ENCODE peak calls at places on chromosomes 16 and 17, in four cellular contexts. T is Peyer's patch, C is A549, Q is fibroblast of lung. I is an unnamed sample.
A peak's percentile ranks its signal among the peaks of the same experiment; 100 is the strongest.

GRCh38 chr16:14015017-14015416 is 56.1 kb upstream of the MRTFB start:
- DNase-seq in C (no peak), Q (peak; percentile 30), T (no peak), I (no peak)

GRCh38 chr16:15721018-15721417 is 71.0 kb downstream of the NDE1 start:
- DNase-seq in C (no peak), Q (no peak), T (no peak), I (no peak)

GRCh38 chr16:65421596-65421995 is 299.7 kb upstream of the CDH11 start:
- DNase-seq in T (no peak), Q (no peak), C (no peak), I (no peak)

GRCh38 chr16:11067697-11068141 is 123.4 kb downstream of the CLEC16A start:
- DNase-seq in T (no peak), C (no peak), Q (no peak), I (no peak)

GRCh38 chr17:40110457-40110856 is 10.1 kb upstream of the NR1D1 start:
- DNase-seq in Q (no peak), C (no peak), T (peak; percentile 45), I (peak; percentile 62)

GRCh38 chr17:40112718-40113109 is 9.1 kb upstream of the MSL1 start:
- DNase-seq in T (no peak), Q (no peak), C (no peak), I (no peak)

GRCh38 chr17:32503251-32504165 is 16.7 kb downstream of the CDK5R1 start:
- DNase-seq in T (peak; percentile 90), Q (peak; percentile 10), C (no peak), I (no peak)

GRCh38 chr17:68310141-68310540 is 18.8 kb downstream of the ARSG start:
- DNase-seq in Q (no peak), C (no peak), T (no peak), I (no peak)

GRCh38 chr17:18002171-18002570 is 29.5 kb downstream of the DRC3 start:
- DNase-seq in T (no peak), C (no peak), Q (no peak), I (no peak)

GRCh38 chr16:86307518-86307903 is 202.8 kb upstream of the FOXF1 start:
- DNase-seq in Q (peak; percentile 90), T (no peak), C (peak; percentile 60), I (no peak)

GRCh38 chr16:80174416-80174815 is 366.4 kb upstream of the DYNLRB2 start:
- DNase-seq in Q (peak; percentile 89), T (no peak), C (peak; percentile 53), I (no peak)

GRCh38 chr17:28993013-28993600 is 12.7 kb downstream of the SEZ6 start:
- DNase-seq in C (no peak), Q (no peak), T (no peak), I (no peak)

GRCh38 chr16:17470871-17471744 is at the start of gene XYLT1:
- DNase-seq in Q (peak; percentile 95), T (peak; percentile 81), C (no peak), I (peak; percentile 57)

GRCh38 chr16:27046958-27047357 is 19.8 kb upstream of the C16orf82 start:
- DNase-seq in T (no peak), C (no peak), Q (no peak), I (no peak)

GRCh38 chr16:30183236-30183960 is at the start of gene CORO1A:
- DNase-seq in Q (peak; percentile 74), T (peak; percentile 96), C (peak; percentile 85), I (peak; percentile 91)

GRCh38 chr16:14454391-14454790 is 175.7 kb downstream of the PARN start:
- DNase-seq in C (no peak), T (no peak), Q (peak; percentile 38), I (no peak)

GRCh38 chr16:86396918-86397317 is 113.4 kb upstream of the FOXF1 start:
- DNase-seq in T (no peak), C (no peak), Q (peak; percentile 94), I (no peak)

GRCh38 chr17:71633391-71633849 is 487.4 kb upstream of the SOX9 start:
- DNase-seq in Q (peak; percentile 64), T (peak; percentile 83), C (peak; percentile 52), I (no peak)

GRCh38 chr17:40937384-40937819 is at the start of gene KRT23:
- DNase-seq in Q (no peak), T (no peak), C (no peak), I (no peak)

DNA sequence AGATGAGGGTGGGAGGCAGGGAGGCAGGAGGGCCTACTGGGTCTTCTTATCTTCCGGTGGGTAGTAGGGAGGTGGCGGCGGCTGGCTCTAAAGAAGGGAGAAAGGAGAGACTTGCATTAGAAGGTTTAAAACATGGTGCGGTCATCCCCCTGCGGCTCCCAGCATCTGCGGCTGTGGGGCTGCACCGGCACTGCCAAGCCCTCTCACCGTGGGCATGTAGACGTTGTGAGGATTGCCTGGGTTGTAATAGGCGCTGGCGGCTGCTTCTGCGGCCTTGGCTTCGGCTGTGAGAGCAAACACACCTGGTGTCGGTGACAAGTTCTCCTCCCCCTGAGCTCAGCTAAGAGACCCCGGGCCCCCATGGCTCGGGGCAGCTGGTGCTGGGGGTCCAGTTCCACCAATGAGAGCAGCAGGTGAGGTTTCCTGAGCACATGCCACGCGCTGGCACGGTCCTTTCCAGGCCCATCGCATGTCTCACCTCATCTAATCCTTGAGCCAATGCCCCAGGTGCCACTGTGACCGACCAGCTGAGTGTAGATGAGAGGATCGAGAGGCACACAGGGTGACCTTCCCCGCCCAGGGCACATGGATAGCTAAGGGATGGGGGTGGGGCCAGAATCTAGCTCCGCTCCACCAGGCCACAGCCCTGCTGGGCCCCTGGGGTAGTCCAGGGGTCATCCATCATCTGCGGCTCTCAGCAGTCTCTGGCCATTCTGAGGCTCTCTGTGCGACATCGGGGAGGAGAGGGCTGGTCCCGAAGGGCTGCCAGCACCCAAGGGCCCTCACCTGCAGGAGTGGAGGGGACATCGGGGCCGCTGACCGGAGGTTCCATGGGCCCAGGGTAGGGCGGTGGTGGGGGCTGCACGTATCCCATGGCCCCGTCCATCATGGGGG is 2.7 kb upstream of the UNC13D start:
- DNase-seq in C (no peak), Q (no peak), T (no peak), I (no peak)
- H3K27ac ChIP-seq in C (no peak overlapping the region), Q (no peak overlapping the region), T (peak overlapping the region; percentile 10), I (peak overlapping the region; percentile 86)

DNA sequence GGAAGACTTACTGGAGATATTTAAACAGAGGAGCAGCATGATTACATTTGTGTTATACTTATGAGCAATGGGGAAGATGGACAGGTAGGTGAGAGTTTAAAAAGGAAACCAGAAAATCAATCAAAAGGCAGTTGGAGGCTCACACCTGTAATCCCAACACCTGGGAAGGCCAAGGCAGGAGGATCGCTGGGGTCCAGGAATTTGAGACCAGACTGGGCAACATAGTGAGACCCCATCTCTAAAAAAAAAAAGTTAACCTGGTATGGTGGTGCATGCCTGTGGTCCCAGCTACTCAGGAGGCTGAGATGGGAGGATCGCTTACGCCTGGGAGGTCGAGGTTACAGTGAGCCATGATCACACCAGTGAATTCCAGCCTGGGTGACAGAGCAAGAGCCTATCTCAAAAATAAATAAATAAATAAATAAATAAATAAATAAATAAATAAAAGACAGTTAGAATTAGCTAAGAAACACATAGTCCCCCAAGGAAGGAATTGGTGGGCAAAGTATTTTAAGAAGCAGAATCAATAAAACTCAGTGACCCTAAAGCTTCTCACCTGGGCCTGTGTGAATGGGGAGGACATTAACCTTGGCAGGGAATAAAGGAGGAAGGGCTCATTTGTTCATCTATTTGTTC is 32.3 kb upstream of the TOB1 start:
- DNase-seq in Q (no peak), T (no peak), C (no peak), I (no peak)
- H3K4me1 ChIP-seq in Q (peaks cover 2% of the 10 kb centered on the region), T (no peaks in the 10 kb centered on the region), C (peaks cover 4% of the 10 kb centered on the region), I (no peaks in the 10 kb centered on the region)

GRCh38 chr17:2070241-2071023 is 15.5 kb downstream of the HIC1 start:
- DNase-seq in Q (no peak), C (no peak), T (no peak), I (no peak)
- H3K27ac ChIP-seq in Q (peak overlapping the region; percentile 96), C (no peak overlapping the region), T (peak overlapping the region; percentile 94), I (peak overlapping the region; percentile 66)

GRCh38 chr17:73338566-73339247 is 26.9 kb upstream of the CDC42EP4 start:
- DNase-seq in T (no peak), Q (no peak), C (no peak), I (no peak)

GRCh38 chr17:73342057-73342522 is 30.3 kb upstream of the CDC42EP4 start:
- DNase-seq in Q (peak; percentile 81), T (peak; percentile 60), C (peak; percentile 93), I (peak; percentile 89)

GRCh38 chr17:73341350-73342056 is 29.7 kb upstream of the CDC42EP4 start:
- DNase-seq in T (no peak), C (no peak), Q (no peak), I (no peak)

GRCh38 chr17:73338050-73338491 is 26.3 kb upstream of the CDC42EP4 start:
- DNase-seq in T (no peak), C (no peak), Q (peak; percentile 81), I (no peak)

DNA sequence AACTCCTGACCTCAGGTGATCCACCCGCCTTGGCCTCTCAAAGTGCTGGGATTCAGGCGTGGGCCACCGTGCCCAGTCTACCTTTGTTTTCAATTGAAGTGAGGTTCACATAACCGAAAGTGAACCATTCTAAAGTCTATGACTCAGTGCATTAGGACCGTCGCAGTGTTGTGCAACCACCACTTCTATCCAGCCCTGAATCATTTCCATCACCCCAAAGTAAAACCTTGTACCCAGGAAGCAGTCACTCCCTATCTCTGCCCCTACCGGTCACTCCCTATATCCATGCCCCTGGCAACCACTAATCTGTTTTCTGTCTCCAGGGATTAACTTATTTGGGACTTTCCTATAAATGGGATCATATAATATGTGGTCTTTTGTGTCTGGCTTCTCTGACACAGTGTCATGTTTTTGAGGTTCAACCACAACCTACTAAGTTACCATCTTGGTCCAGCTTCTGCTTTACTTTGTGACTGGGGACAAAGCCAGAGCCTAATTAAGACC is 28.3 kb upstream of the CDC42EP4 start:
- DNase-seq in T (peak; percentile 79), Q (peak; percentile 94), C (peak; percentile 96), I (no peak)
- H3K4me1 ChIP-seq in T (no peaks in the 10 kb centered on the region), Q (peaks cover 37% of the 10 kb centered on the region), C (peaks cover 64% of the 10 kb centered on the region), I (no peaks in the 10 kb centered on the region)

GRCh38 chr17:77434136-77435114 is 293.7 kb downstream of the SEC14L1 start:
- DNase-seq in Q (no peak), C (no peak), T (no peak), I (no peak)

GRCh38 chr17:77432034-77432554 is 291.3 kb downstream of the SEC14L1 start:
- DNase-seq in C (no peak), Q (no peak), T (no peak), I (no peak)

GRCh38 chr17:77429985-77430752 is 289.4 kb downstream of the SEC14L1 start:
- DNase-seq in T (peak; percentile 94), Q (peak; percentile 99), C (peak; percentile 88), I (peak; percentile 94)

GRCh38 chr17:77433385-77434135 is 292.8 kb downstream of the SEC14L1 start:
- DNase-seq in T (no peak), Q (peak; percentile 58), C (no peak), I (peak; percentile 80)

DNA sequence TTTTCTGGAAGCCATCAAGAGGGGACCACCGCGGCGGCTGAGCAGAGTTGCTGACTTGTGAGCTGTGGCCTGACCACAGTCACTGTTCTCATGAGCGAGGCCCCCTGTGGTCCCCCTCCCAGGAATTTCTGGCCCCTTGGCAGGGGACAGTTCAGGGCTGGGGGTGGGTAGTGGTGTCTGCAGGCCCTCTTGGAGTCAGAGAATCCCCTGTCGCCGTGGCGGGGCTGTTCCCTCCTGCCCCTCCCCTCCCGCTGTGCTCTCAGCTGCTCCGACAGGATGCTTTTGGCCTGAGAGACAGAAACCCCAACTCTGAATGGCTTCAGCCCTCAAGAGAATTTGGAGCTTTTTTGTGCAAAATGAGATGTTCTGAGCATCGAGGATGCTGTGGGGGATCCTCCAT is 292.0 kb downstream of the SEC14L1 start:
- DNase-seq in T (no peak), Q (no peak), C (no peak), I (no peak)
- H3K27ac ChIP-seq in T (no peak overlapping the region), Q (peak overlapping the region; percentile 40), C (no peak overlapping the region), I (no peak overlapping the region)

I was measured in heart left ventricle.